ENCODE peak calls at places on chromosomes 12 and 14, in four cellular contexts. R is SK-N-SH, A is transverse colon, V is stomach. N is an unnamed sample.

GRCh38 chr12:121611306-121611705 is 15.0 kb upstream of the ORAI1 start:
- DNase-seq in R (peak), A (peak), V (no peak), N (no peak)

GRCh38 chr14:101587403-101587998 is 26.2 kb downstream of the DIO3 start:
- DNase-seq in R (no peak), A (no peak), V (no peak), N (no peak)

GRCh38 chr12:27551172-27551840 is 27.3 kb downstream of the PPFIBP1 start:
- DNase-seq in R (no peak), A (no peak), V (no peak), N (no peak)

GRCh38 chr14:59305231-59305630 is 116.8 kb downstream of the DAAM1 start:
- DNase-seq in R (no peak), A (no peak), V (no peak), N (no peak)

GRCh38 chr12:32115404-32116104 is 8.9 kb downstream of the BICD1 start:
- DNase-seq in R (peak), A (peak), V (peak), N (no peak)

GRCh38 chr12:30970559-30971202 is 44.1 kb downstream of the TSPAN11 start:
- DNase-seq in R (peak), A (no peak), V (no peak), N (no peak)

GRCh38 chr12:38142974-38143373 is 173.6 kb upstream of the ALG10B start:
- DNase-seq in R (no peak), A (no peak), V (peak), N (no peak)

GRCh38 chr14:74459289-74459946 is 33.4 kb upstream of the SYNDIG1L start:
- DNase-seq in R (peak), A (no peak), V (no peak), N (no peak)

GRCh38 chr14:34098045-34098984 is 147.4 kb upstream of the EGLN3 start:
- DNase-seq in R (peak), A (peak), V (peak), N (no peak)

GRCh38 chr12:90922068-90922743 is 32.8 kb downstream of the CCER1 start:
- DNase-seq in R (no peak), A (no peak), V (no peak), N (no peak)

GRCh38 chr14:63134801-63135200 is 69.4 kb upstream of the RHOJ start:
- DNase-seq in R (peak), A (no peak), V (no peak), N (no peak)

GRCh38 chr14:58243790-58244555 is 670 bp upstream of the PSMA3 start:
- DNase-seq in R (no peak), A (no peak), V (no peak), N (no peak)

GRCh38 chr14:88185843-88186242 is 137.2 kb downstream of the KCNK10 start:
- DNase-seq in R (no peak), A (no peak), V (no peak), N (no peak)

GRCh38 chr14:22131749-22132476 is 457.1 kb downstream of the DAD1 start:
- DNase-seq in R (no peak), A (peak), V (no peak), N (no peak)

GRCh38 chr14:63875311-63875710 is 22.5 kb downstream of the SYNE2 start:
- DNase-seq in R (no peak), A (no peak), V (no peak), N (no peak)

GRCh38 chr12:57579011-57579410 is 12.0 kb upstream of the PIP4K2C start:
- DNase-seq in R (no peak), A (no peak), V (no peak), N (no peak)

GRCh38 chr12:68932701-68933563 is at the start of gene CPM:
- DNase-seq in R (peak), A (peak), V (peak), N (no peak)

GRCh38 chr12:131203666-131204415 is 250.1 kb downstream of the ADGRD1 start:
- DNase-seq in R (peak), A (no peak), V (no peak), N (peak)

GRCh38 chr14:78611031-78611430 is 440.9 kb downstream of the NRXN3 start:
- DNase-seq in R (no peak), A (no peak), V (no peak), N (no peak)

GRCh38 chr14:59438148-59438766 is 26.9 kb downstream of the GPR135 start:
- DNase-seq in R (no peak), A (no peak), V (no peak), N (no peak)

GRCh38 chr14:89479802-89480201 is 62.8 kb upstream of the FOXN3 start:
- DNase-seq in R (no peak), A (no peak), V (no peak), N (no peak)

GRCh38 chr14:23159516-23159915 is 23.9 kb downstream of the SLC7A8 start:
- DNase-seq in R (no peak), A (no peak), V (no peak), N (no peak)

GRCh38 chr14:32306549-32306948 is 22.5 kb upstream of the AKAP6 start:
- DNase-seq in R (no peak), A (no peak), V (no peak), N (no peak)

GRCh38 chr14:39682563-39682962 is 250.3 kb upstream of the FBXO33 start:
- DNase-seq in R (no peak), A (no peak), V (no peak), N (no peak)

GRCh38 chr14:91249841-91250616 is 5.5 kb upstream of the GPR68 start:
- DNase-seq in R (peak), A (peak), V (no peak), N (no peak)

GRCh38 chr14:95361373-95362179 is 41.9 kb upstream of the CLMN start:
- DNase-seq in R (peak), A (peak), V (peak), N (peak)

GRCh38 chr12:102372112-102372511 is 108.3 kb downstream of the IGF1 start:
- DNase-seq in R (no peak), A (no peak), V (no peak), N (no peak)
- H3K4me3 ChIP-seq in R (no peak), A (no peak), V (no peak), N (no peak)

GRCh38 chr12:110234197-110235154 is 46.6 kb upstream of the ATP2A2 start:
- DNase-seq in R (no peak), A (no peak), V (no peak), N (no peak)
- H3K27ac ChIP-seq in R (no peak), A (peak), V (peak), N (peak)

DNA sequence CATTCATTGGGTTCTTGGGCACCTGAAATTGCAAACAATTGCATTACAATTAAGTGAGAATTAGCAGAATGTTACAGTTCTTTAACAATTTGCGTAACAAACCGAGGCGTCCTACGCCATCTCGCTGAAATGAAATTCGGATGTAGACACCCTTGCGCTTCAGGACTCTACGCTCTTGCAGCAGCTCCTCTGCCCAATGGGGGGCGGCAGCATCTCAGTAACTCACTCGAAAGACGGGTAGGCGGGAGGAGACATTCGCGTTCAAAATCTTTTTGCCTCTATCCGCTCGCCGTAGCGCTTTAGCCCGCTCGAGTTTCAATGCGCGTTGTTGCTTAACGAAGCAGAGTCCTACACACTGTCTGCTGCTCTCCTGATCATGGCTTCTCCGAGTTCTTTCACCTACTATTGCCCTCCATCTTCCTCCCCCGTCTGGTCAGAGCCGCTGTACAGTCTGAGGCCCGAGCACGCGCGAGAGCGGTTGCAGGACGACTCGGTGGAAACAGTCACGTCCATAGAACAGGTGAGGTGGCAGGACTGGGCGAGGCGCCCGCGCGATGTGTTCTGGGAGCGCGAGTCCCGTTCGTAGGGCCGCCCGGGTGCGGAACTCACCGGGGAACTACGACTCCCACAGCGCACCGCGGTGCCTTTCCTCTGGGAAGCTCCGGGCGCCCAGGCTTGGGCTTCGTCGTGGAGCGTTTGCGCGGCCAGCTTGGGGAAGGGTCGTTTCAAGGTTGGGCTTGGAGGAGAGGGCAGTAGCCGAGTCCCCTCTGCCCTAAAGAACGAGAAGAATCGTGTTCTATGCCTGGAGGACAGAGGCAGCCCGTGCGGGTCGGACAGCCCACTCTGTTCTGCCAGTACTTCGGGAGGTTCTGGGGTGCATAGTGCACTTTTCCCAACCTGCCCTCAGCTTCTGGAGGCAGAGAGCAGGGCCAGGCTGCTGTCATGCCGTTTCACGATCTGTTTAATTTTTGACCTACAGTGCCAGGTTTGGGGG is at the start of gene FNTB:
- DNase-seq in R (peak), A (peak), V (peak), N (peak)
- TF ChIP-seq EP300 in R (no peak), A (no peak), V (no peak), N (no peak)

DNA sequence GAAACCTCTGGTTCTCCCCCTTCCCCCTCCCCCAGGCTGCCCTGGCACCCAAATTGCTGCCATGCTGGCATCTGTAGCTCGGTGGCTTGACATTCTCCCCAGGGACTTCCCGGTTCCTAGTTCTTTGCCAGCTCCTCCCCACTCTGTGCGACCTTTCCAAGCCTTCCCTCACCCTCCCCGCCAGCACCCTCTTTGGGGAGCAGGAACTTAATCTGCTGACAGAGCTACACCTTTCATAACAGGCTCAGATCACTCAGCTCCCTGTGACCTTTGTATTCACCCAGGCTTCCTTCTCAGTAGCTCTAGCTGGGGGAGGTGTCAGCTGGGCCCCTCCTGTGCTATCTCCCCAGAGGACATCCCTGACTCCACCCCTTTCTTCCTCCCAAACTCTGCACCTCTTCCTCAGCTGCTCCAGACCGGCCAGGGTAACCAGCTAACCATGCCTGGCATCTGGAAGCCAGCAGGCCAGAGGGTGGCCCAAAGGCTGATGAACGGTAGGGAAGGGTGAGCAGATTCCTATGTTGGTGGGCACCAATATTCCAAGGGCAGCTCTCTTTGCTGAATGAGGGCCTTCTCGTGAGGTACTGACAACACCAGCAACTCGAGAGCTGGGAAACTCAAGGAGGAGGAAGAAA is 1.8 kb upstream of the COX14 start:
- DNase-seq in R (no peak), A (peak), V (peak), N (no peak)
- H3K4me3 ChIP-seq in R (no peak), A (no peak), V (no peak), N (peak)

GRCh38 chr14:68181395-68182326 is 362.1 kb downstream of the RAD51B start:
- DNase-seq in R (no peak), A (no peak), V (no peak), N (no peak)
- H3K27ac ChIP-seq in R (peak), A (peak), V (peak), N (no peak)

DNA sequence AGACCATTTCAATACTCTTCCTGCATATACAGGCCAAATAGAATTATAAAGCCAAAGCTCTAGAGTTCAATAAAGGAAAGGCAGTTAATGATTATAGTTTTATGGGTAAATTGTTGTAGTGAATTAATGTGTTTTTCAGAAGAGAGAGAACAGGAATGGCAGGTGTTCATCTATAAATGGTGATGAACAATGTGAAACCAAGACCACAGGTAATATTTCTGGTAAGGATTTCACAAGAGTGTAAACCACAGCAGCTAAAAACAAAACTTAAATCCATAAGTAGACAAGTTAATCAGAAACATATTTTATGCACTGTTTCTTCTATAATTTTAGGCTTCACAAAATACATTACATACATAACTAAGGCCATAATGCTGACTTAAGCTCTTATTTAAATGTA is 204.4 kb downstream of the SYT1 start:
- DNase-seq in R (no peak), A (no peak), V (no peak), N (no peak)
- TF ChIP-seq EP300 in R (no peak), A (no peak), V (no peak), N (no peak)

DNA sequence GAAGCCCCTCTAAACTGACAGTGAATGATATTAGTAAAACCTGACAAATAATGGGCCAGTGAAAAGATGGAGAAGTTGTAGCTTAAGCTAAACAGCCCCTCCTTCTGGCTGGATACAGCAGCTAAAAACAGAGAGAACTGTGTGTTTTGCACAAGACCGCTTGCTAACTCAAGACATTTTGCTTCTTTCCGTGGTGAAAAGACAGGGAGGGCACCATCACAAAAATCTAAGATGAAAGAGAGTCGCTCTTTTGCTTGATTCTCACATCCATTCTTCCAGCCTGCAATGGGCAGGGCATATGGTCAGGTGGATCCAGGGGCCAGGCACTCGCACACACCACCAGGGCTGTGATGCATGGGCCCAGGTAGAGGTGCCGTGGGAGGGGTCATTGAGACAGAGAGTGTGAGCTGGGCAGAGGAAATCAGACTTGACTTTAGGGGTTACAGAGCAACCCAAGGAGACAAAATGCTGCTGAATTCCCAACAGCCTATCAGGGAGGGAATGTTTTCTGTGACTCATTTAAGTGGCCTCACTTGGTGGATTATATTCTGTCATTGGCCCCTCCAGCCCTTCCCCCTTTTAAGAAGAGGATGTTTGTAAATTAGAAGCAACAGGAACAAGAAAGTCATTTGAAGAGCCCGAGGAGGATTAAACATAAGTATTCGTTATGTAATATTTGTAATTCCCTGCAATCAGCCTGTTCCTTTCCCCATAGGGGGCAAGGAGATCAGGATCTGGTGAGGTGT is 12.2 kb downstream of the EMP1 start:
- DNase-seq in R (peak), A (no peak), V (no peak), N (no peak)
- H3K4me3 ChIP-seq in R (no peak), A (no peak), V (no peak), N (no peak)

GRCh38 chr12:6430124-6430989 is 14.4 kb upstream of the CD27 start:
- DNase-seq in R (no peak), A (peak), V (peak), N (peak)

GRCh38 chr12:6426882-6427671 is 17.7 kb upstream of the CD27 start:
- DNase-seq in R (no peak), A (peak), V (peak), N (no peak)

GRCh38 chr12:6430990-6431353 is 13.8 kb upstream of the CD27 start:
- DNase-seq in R (no peak), A (no peak), V (peak), N (no peak)

GRCh38 chr12:6425588-6426531 is 18.9 kb upstream of the CD27 start:
- DNase-seq in R (no peak), A (no peak), V (peak), N (no peak)

DNA sequence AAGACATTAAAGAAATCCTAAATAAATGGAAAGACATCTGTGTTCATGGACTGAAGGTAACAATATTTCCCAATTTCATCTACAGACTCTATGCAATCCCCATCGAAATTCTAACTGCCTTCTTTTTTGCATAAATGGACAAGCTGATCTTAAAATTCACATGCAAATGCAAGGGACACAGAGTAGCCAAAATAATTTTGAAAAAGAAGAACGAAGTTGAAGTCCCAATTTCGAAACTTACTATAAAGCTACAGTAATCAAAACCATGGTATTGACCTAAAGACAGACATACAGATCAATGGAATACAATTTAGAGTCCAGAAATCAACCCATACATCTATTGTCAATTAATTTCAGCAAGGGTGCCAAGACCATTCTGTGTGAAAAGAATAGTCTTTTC is 16.4 kb upstream of the CD27 start:
- DNase-seq in R (no peak), A (no peak), V (no peak), N (no peak)
- H3K27ac ChIP-seq in R (no peak), A (no peak), V (no peak), N (no peak)

GRCh38 chr12:54360717-54361456 is 3.4 kb downstream of the GPR84 start:
- DNase-seq in R (peak), A (peak), V (peak), N (no peak)
- TF ChIP-seq EP300 in R (no peak), A (no peak), V (no peak), N (no peak)

GRCh38 chr14:41609704-41610183 is 3.1 kb downstream of the LRFN5 start:
- DNase-seq in R (peak), A (no peak), V (no peak), N (no peak)
- H3K4me3 ChIP-seq in R (no peak), A (no peak), V (peak), N (peak)

N was measured in esophagus muscularis mucosa.